ENCODE peak calls at places on chromosomes 6 and 20, in five cellular contexts. Y is body of pancreas, F is lung, H is GM23338, X is cardiac muscle cell. D is an unnamed sample.
A peak's percentile ranks its signal among the peaks of the same experiment; 100 is the strongest.

GRCh38 chr6:16326531-16326930 is 88.1 kb downstream of the GMPR start:
- DNase-seq in Y (no peak), X (no peak), H (no peak), F (no peak), D (no peak)

GRCh38 chr6:140320081-140320798 is 945.8 kb upstream of the CITED2 start:
- DNase-seq in X (no peak), Y (no peak), H (no peak), F (no peak), D (no peak)

GRCh38 chr6:88365656-88366055 is 199.5 kb upstream of the CNR1 start:
- DNase-seq in H (no peak), Y (no peak), X (no peak), F (no peak), D (no peak)

GRCh38 chr6:1625926-1626413 is 16.3 kb downstream of the FOXC1 start:
- DNase-seq in H (no peak), Y (no peak), F (no peak), X (no peak), D (no peak)

GRCh38 chr6:107439418-107439817 is 19.9 kb downstream of the PDSS2 start:
- DNase-seq in H (no peak), Y (no peak), X (no peak), F (no peak), D (no peak)

GRCh38 chr6:15087234-15087633 is 158.6 kb upstream of the JARID2 start:
- DNase-seq in Y (no peak), F (no peak), H (no peak), X (no peak), D (no peak)

GRCh38 chr6:6700421-6700820 is 111.9 kb downstream of the LY86 start:
- DNase-seq in H (no peak), X (no peak), F (no peak), Y (peak; percentile 8), D (no peak)

GRCh38 chr20:51434556-51435256 is 107.8 kb downstream of the NFATC2 start:
- DNase-seq in F (no peak), X (no peak), Y (no peak), H (no peak), D (no peak)

GRCh38 chr20:33209789-33210188 is 7.4 kb upstream of the BPIFA3 start:
- DNase-seq in X (peak; percentile 93), Y (peak; percentile 75), H (peak; percentile 93), F (peak; percentile 77), D (peak; percentile 25)

GRCh38 chr6:15329154-15329781 is 83.4 kb downstream of the JARID2 start:
- DNase-seq in F (no peak), H (no peak), X (no peak), Y (no peak), D (peak; percentile 38)

GRCh38 chr6:21479140-21479539 is 114.4 kb upstream of the SOX4 start:
- DNase-seq in F (no peak), X (no peak), Y (peak; percentile 51), H (no peak), D (peak; percentile 58)

DNA sequence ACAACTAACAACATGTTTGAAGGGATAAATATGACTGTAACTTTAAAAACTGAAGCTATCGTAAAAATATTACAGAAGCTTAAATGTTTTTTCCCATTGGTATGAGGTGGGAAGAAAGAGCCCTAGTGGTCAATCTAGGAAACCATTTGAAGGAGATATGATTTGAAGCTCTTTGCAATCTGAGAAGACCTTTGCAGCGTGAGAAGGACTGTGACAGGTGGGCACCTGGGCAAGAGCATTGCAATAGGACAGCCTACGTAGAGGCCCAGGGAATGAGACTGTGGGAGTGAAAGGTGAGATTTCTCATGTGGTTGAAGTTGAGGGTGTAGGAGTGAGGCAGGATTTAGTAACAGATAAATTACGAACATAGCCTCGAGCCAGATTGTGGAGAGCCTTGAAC is 108.0 kb upstream of the PDE7B start:
- DNase-seq in H (peak; percentile 36), F (no peak), Y (no peak), X (no peak), D (no peak)
- TF ChIP-seq CTCF in H (no peak), F (no peak), Y (no peak), X (no peak), D (peak; percentile 33)

GRCh38 chr6:36422714-36423100 is 19.9 kb downstream of the PXT1 start:
- DNase-seq in H (no peak), X (no peak), F (no peak), Y (no peak), D (no peak)
- H3K4me3 ChIP-seq in H (peak overlapping the region; percentile 62), X (peak overlapping the region; percentile 19), F (peak overlapping the region; percentile 17), Y (no peak overlapping the region), D (peak overlapping the region; percentile 67)

DNA sequence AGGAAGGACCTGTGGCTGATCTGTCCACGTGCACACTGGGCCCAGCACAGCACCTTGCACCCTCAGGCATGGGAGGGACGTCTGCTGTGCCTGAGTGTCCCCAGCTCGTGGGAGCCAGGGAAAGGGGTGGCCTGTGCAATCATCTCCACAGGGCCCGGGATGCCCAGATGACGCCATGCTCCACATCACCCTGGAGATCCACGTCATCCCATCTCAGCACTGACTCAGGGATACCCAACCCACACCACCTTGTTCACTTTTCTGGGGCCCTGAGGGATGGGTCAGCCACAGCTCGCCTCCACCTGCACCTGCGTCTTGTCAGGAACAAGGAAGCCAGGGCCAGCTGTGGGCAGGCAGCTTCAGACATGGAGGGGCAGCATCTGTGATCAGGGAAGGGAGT is 48.2 kb downstream of the RAB44 start:
- DNase-seq in F (no peak), H (no peak), Y (no peak), X (no peak), D (no peak)
- H3K4me1 ChIP-seq in F (no peaks in the 10 kb centered on the region), H (no peaks in the 10 kb centered on the region), Y (no peaks in the 10 kb centered on the region), X (no peaks in the 10 kb centered on the region), D (peaks cover 4% of the 10 kb centered on the region)

GRCh38 chr6:134169881-134170486 is 117.6 kb upstream of the SLC2A12 start:
- DNase-seq in X (no peak), H (no peak), Y (no peak), F (no peak), D (peak; percentile 35)

GRCh38 chr6:134172020-134172766 is 119.8 kb upstream of the SLC2A12 start:
- DNase-seq in Y (no peak), H (no peak), X (no peak), F (no peak), D (no peak)

GRCh38 chr6:134168580-134169223 is 116.3 kb upstream of the SLC2A12 start:
- DNase-seq in Y (no peak), F (no peak), H (no peak), X (no peak), D (no peak)

GRCh38 chr6:134171517-134171916 is 119.1 kb upstream of the SLC2A12 start:
- DNase-seq in F (no peak), H (no peak), X (no peak), Y (no peak), D (no peak)

DNA sequence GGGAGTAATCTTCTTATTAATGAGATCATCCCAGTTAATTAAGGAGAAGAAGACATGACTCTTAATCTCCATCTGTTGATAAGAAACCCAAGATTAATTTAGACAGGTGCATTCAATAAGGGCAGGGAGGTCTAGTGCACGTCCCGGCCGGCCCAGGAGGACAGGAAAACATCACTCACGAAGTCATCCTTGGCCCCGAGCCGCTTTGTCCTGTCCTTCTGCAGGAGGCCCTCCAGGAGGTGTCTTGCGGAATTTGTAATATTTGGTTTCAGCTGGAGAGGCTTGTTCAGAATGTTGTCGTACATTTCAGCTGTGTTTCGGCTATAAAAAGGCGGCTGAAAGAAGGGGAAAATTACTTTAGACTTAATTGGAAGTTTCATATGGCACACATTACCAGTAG is 118.4 kb upstream of the SLC2A12 start:
- DNase-seq in H (no peak), F (no peak), X (no peak), Y (no peak), D (peak; percentile 53)
- TF ChIP-seq CTCF in H (no peak), F (no peak), X (no peak), Y (no peak), D (peak; percentile 20)

DNA sequence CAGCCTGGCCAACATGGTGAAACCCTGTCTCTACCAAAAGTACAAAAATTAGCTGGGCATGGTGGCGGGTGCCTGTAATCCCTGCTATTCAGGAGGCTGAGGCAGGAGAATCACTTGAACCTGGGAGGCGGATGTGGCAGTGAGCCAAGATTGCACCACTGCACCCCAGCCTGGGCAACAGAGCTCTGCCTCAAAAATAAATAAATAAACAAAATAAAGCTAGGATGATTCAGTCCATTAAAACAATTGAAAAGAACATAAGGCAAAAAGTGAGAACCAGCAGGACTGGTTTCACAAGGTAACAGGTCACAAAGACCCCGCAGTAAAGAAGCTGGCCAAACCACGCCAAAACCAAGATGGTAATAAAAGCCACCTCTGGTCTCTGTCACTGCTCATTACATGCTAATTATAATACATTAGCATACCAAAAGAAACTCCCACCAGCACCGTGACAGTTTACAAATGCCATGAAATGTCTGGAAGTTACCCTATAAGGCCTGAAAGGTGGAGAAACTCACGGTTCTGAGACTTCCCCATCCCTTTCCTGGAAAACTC is 10.4 kb downstream of the LAMA4 start:
- DNase-seq in X (no peak), Y (no peak), F (no peak), H (peak; percentile 33), D (no peak)
- H3K4me3 ChIP-seq in X (no peak overlapping the region), Y (no peak overlapping the region), F (no peak overlapping the region), H (no peak overlapping the region), D (no peak overlapping the region)

DNA sequence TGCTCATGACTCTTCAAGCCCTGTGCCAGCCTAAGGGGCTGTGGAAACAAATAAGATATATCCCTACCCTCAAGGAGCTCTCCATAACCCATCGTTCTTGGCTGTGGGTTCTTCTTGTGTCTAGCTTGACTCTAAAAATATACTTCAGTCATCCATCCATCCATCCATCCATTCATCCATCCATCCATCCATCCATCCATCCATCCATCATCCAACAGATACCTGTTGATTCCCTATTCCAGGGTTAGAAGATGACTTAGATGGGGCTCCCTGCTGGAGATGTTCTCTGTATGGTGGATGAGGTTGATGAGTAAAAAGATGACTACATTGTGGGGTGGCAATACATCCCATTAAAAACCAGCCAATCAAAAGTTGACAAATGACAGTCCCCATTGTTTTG is 23.5 kb downstream of the HCK start:
- DNase-seq in Y (no peak), F (no peak), H (no peak), X (no peak), D (no peak)
- H3K4me1 ChIP-seq in Y (no peaks in the 10 kb centered on the region), F (no peaks in the 10 kb centered on the region), H (no peaks in the 10 kb centered on the region), X (no peaks in the 10 kb centered on the region), D (no peaks in the 10 kb centered on the region)

DNA sequence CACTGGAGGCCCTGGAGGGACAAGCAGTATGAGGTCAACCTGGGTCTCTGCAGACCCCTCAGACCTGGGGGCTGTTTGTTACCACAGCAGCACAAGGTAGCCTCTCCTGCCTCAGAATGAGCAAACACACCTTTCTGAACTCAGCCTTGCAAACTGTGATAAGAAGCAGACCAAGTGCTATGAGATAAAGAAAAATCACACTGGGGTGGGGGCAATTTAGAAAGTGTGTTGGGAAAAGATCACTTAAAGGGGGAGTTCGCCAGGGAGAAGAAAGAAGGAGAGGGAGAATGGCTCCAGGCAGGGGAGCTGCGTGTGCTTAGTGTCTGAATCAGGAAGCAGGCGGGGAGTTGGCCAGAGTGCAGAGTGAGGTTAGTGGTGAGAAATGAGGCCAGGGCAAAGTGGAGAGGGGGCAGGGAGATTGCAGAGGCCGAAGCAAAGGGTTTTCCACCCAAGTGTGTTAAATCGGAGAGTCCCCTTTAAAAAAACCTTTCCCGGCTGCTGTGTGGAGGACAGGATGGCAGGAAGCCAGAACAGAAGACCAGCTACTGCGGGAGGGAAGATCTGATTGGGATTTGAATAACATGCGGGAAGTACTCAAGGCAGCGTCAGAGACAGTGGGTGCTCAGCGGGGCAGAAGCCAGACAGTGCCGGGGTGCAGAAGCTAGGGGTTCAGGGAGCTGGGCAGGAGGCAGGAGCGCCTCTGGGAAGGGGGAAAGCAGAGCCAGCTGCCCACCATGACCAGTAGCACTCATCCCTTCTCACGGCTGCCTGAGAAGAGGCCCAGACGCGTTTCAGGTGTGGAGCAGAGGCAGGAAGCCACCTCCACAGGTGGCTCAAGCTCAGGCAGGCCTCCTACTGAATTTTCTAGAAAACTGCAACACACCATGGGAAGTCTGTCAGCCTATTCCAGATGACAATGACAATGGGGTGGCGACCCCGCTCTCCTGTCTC is 9.0 kb downstream of the ADA start:
- DNase-seq in X (peak; percentile 69), F (peak; percentile 45), H (peak; percentile 75), Y (peak; percentile 77), D (peak; percentile 65)
- TF ChIP-seq CTCF in X (no peak), F (no peak), H (no peak), Y (no peak), D (no peak)

D was measured in BE2C.